ENCODE peak calls at places on chromosomes 5 and 9, in nine cellular contexts. Q is H9, R is astrocyte of the spinal cord, K is HL-60, E is suprapubic skin, M is heart left ventricle, G is fibroblast of pulmonary artery, F is OCI-LY7, O is BE2C. X is an unnamed sample.

GRCh38 chr5:143166661-143167420 is 236.6 kb downstream of the NR3C1 start:
- DNase-seq in O (no peak), G (no peak), Q (no peak), M (no peak), E (no peak), K (no peak), R (no peak), F (no peak), X (no peak)

GRCh38 chr5:72307573-72307967 is 12.5 kb downstream of the MRPS27 start:
- DNase-seq in Q (no peak), K (no peak), M (no peak), F (no peak), G (no peak), O (no peak), R (no peak), E (no peak), X (no peak)

GRCh38 chr9:28464817-28465216 is 891.5 kb upstream of the C9orf72 start:
- DNase-seq in M (no peak), K (no peak), O (no peak), R (no peak), E (no peak), F (no peak), Q (no peak), G (no peak), X (no peak)

GRCh38 chr5:34685485-34686197 is 29.5 kb downstream of the RAI14 start:
- DNase-seq in O (no peak), R (peak), G (peak), K (no peak), F (no peak), E (no peak), Q (no peak), M (no peak), X (no peak)

GRCh38 chr5:157253547-157253946 is 12.4 kb upstream of the CYFIP2 start:
- DNase-seq in F (peak), Q (peak), G (peak), E (no peak), M (no peak), K (peak), O (peak), R (peak), X (peak)

GRCh38 chr5:53335115-53335514 is 145.3 kb upstream of the FST start:
- DNase-seq in G (peak), R (no peak), O (no peak), M (no peak), E (no peak), F (no peak), Q (peak), K (no peak), X (no peak)

GRCh38 chr9:125993423-125993935 is 246.3 kb downstream of the PBX3 start:
- DNase-seq in R (no peak), Q (no peak), G (no peak), E (no peak), F (no peak), K (no peak), O (no peak), M (no peak), X (no peak)

GRCh38 chr9:94168203-94169000 is 84.1 kb downstream of the PTPDC1 start:
- DNase-seq in E (no peak), O (no peak), R (no peak), G (no peak), M (no peak), K (no peak), F (no peak), Q (no peak), X (no peak)

GRCh38 chr5:154371687-154372086 is 74.1 kb upstream of the SAP30L start:
- DNase-seq in E (no peak), K (no peak), R (peak), G (peak), F (no peak), M (no peak), Q (no peak), O (no peak), X (no peak)

GRCh38 chr9:104258289-104259045 is 164.4 kb downstream of the SMC2 start:
- DNase-seq in E (no peak), O (no peak), K (no peak), R (no peak), Q (peak), G (no peak), F (no peak), M (no peak), X (no peak)

GRCh38 chr9:113558632-113559502 is 95.3 kb downstream of the RGS3 start:
- DNase-seq in Q (no peak), G (peak), K (no peak), E (peak), O (peak), R (peak), M (peak), F (no peak), X (no peak)

GRCh38 chr9:110668528-110669167 is at the start of gene MUSK:
- DNase-seq in E (no peak), Q (no peak), O (no peak), M (no peak), R (no peak), F (no peak), K (no peak), G (no peak), X (no peak)

DNA sequence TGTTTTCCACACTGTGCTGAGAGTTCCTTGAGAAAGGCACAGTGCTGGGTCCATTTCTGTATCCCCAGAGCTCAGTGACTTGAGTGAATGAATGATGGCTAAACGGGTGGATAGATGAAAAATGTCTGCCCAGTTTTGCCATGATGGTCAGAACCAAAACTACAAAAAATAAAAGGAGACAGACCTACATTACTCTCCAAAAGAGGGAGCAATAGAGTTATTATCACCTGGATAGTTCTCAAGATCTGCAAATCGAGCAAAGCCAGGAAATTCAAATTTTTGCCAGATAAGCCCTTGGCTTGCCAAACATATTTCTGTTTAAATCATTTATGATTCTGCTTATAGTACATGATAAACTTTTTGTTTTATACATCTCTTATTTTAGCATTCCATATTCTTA is 214.2 kb upstream of the ZNF462 start:
- DNase-seq in F (no peak), K (no peak), Q (no peak), E (no peak), G (peak), R (peak), M (no peak), O (no peak), X (no peak)
- TF ChIP-seq CTCF in F (peak), K (no peak), Q (peak), E (no peak), G (peak), R (peak), M (peak), O (peak), X (no peak)

DNA sequence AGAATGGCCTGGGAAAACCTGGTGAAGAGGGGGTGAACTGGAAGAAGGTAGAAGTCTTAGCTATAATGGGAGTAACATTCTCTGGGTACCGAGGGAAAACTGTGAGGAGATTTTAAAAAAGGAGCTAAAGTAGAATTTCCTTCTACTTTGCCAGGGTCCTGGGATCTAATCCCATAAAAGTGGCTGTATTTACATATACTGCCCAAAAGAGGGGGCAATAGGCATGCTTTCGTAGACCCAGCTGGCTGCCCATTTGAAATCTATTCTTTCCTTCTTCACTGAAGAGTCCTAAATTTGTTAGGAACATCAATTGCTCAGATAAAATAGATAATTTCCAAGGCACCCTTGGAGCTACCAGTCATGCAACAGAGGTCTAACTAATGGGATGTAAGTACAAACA is 159.2 kb downstream of the CDC42SE2 start:
- DNase-seq in Q (no peak), K (no peak), G (peak), E (no peak), F (peak), M (no peak), O (peak), R (peak), X (no peak)
- TF ChIP-seq CTCF in Q (peak), K (no peak), G (peak), E (peak), F (peak), M (peak), O (peak), R (peak), X (peak)

DNA sequence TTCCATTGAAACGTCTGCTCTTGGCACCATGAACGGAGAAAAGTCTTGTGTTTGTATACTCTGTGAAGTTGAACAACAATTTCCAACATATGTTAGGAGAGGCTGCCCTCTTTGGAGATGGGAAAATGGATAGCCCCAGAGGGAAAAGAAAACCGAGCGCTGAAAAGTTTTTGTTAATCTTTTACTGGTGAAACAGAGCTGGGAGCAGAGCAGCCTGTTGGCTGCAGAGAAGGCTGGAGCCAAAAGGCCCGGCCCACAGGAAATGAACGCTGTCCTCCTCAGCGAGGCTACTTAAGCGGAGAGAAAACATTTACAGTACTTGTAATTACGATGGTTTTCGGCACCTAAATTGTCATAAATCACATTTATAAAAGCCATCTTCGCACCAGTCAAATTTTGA is 129.8 kb upstream of the CNTLN start:
- DNase-seq in G (peak), Q (peak), M (peak), K (no peak), F (no peak), R (peak), E (no peak), O (peak), X (no peak)
- TF ChIP-seq CTCF in G (no peak), Q (no peak), M (no peak), K (no peak), F (no peak), R (no peak), E (no peak), O (no peak), X (no peak)

GRCh38 chr5:36691993-36692392 is 85.6 kb downstream of the SLC1A3 start:
- DNase-seq in G (no peak), K (no peak), Q (no peak), M (peak), E (no peak), O (no peak), R (peak), F (no peak), X (no peak)

GRCh38 chr5:36694351-36694750 is 87.9 kb downstream of the SLC1A3 start:
- DNase-seq in G (no peak), O (no peak), F (no peak), R (no peak), E (no peak), K (no peak), M (no peak), Q (no peak), X (no peak)

GRCh38 chr5:36698031-36698430 is 91.6 kb downstream of the SLC1A3 start:
- DNase-seq in G (no peak), R (no peak), F (no peak), E (no peak), M (no peak), K (no peak), Q (no peak), O (no peak), X (no peak)

GRCh38 chr5:36692791-36693763 is 86.7 kb downstream of the SLC1A3 start:
- DNase-seq in E (peak), M (peak), G (peak), R (peak), Q (peak), K (peak), F (peak), O (peak), X (peak)

DNA sequence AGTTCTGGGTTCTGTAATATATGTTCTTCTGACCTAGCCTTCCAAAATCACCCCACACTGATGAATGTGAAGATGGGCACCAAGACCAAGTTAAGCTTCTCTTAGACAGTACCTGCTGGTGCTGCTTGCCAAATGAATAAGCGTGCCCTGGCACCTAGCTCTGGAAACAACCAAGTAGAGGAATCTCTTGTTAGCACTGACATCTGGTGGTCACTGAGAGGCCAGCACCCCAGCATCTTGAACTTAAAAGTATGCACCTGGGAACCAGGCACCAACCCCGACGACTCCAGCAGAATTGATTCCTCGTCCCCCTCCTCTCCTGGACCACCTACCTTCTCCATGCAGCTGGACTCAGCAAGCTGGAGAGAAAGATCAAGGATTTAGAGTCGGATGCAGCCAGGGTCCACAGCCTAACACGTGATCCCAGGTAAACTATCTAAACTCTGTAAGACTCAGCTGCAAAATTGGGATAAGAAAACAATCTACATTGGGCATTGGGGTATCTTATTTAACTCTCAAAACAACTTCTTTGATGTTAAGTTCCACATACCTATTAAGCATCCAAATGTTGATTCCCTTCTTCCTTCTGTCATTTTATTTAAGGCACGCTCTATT is 89.8 kb downstream of the SLC1A3 start:
- DNase-seq in F (peak), O (peak), G (peak), K (peak), Q (peak), E (no peak), R (peak), M (peak), X (peak)
- TF ChIP-seq CTCF in F (peak), O (peak), G (peak), K (peak), Q (peak), E (peak), R (peak), M (peak), X (peak)

GRCh38 chr9:124764774-124765438 is 6.2 kb downstream of the NR6A1 start:
- DNase-seq in F (peak), Q (no peak), O (no peak), R (no peak), E (no peak), M (no peak), K (no peak), G (peak), X (no peak)
- TF ChIP-seq CTCF in F (peak), Q (peak), O (peak), R (peak), E (peak), M (peak), K (peak), G (peak), X (peak)

GRCh38 chr9:133345596-133345995 is 2.3 kb downstream of the MED22 start:
- DNase-seq in M (no peak), G (no peak), Q (no peak), F (no peak), R (no peak), K (no peak), O (no peak), E (no peak), X (no peak)

GRCh38 chr9:133348763-133349573 is 950 bp downstream of the RPL7A start:
- DNase-seq in E (no peak), K (no peak), Q (no peak), M (no peak), G (no peak), O (no peak), F (peak), R (no peak), X (no peak)

GRCh38 chr9:133346021-133346713 is 1.8 kb downstream of the MED22 start:
- DNase-seq in O (no peak), F (no peak), E (no peak), M (no peak), G (no peak), Q (no peak), K (no peak), R (no peak), X (no peak)

GRCh38 chr9:133347985-133348762 is at the start of the genes MED22 and RPL7A:
- DNase-seq in Q (peak), G (peak), R (peak), M (peak), E (peak), O (peak), F (peak), K (peak), X (peak)

GRCh38 chr9:133347515-133347984 is 381 bp downstream of the MED22 start:
- DNase-seq in M (peak), G (peak), Q (no peak), F (peak), K (no peak), O (peak), E (no peak), R (peak), X (peak)
- TF ChIP-seq CTCF in M (no peak), G (no peak), Q (no peak), F (peak), K (no peak), O (no peak), E (peak), R (no peak), X (no peak)

GRCh38 chr9:75889577-75889976 is 896 bp upstream of the PCSK5 start:
- DNase-seq in R (no peak), M (no peak), K (peak), Q (no peak), G (no peak), O (no peak), F (no peak), E (no peak), X (no peak)

GRCh38 chr9:75892168-75892901 is 1.9 kb downstream of the PCSK5 start:
- DNase-seq in M (peak), G (no peak), F (no peak), R (peak), O (no peak), K (no peak), E (peak), Q (peak), X (peak)

GRCh38 chr9:75889977-75890540 is 414 bp upstream of the PCSK5 start:
- DNase-seq in M (no peak), K (peak), F (no peak), O (no peak), G (peak), Q (no peak), E (no peak), R (no peak), X (no peak)

GRCh38 chr9:75891277-75892167 is 1.0 kb downstream of the PCSK5 start:
- DNase-seq in O (peak), Q (peak), E (no peak), K (no peak), G (peak), M (peak), F (no peak), R (peak), X (peak)

DNA sequence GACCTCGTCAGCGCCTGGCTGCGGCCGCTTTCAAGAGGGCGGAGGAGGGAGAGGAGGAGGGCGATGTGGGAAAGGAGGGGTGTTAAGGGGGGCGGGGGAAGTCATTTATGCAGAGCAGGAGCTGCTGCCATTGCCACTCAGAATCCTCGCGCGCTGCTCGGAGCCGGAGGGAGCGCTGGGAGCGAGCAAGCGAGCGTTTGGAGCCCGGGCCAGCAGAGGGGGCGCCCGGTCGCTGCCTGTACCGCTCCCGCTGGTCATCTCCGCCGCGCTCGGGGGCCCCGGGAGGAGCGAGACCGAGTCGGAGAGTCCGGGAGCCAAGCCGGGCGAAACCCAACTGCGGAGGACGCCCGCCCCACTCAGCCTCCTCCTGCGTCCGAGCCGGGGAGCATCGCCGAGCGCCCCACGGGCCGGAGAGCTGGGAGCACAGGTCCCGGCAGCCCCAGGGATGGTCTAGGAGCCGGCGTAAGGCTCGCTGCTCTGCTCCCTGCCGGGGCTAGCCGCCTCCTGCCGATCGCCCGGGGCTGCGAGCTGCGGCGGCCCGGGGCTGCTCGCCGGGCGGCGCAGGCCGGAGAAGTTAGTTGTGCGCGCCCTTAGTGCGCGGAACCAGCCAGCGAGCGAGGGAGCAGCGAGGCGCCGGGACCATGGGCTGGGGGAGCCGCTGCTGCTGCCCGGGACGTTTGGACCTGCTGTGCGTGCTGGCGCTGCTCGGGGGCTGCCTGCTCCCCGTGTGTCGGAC is at the start of gene PCSK5:
- DNase-seq in O (peak), M (peak), R (peak), E (peak), G (peak), Q (peak), K (peak), F (peak), X (peak)
- TF ChIP-seq CTCF in O (no peak), M (peak), R (peak), E (no peak), G (peak), Q (peak), K (no peak), F (no peak), X (no peak)

X was measured in GM13977.